ENCODE peak calls at places on chromosomes 6 and 20, in six cellular contexts. C, K, Y, B, S and W are unnamed samples.

GRCh38 chr20:37823276-37823980 is 79.5 kb upstream of the VSTM2L start:
- DNase-seq in S (no peak), C (no peak), B (no peak), Y (no peak), K (no peak), W (no peak)

GRCh38 chr20:14334306-14334930 is 3.0 kb downstream of the FLRT3 start:
- DNase-seq in S (no peak), K (no peak), Y (peak), B (no peak), C (no peak), W (no peak)

GRCh38 chr6:157830354-157831017 is 7.4 kb downstream of the SNX9 start:
- DNase-seq in K (no peak), S (no peak), B (no peak), C (no peak), Y (no peak), W (no peak)

GRCh38 chr6:105112577-105112976 is 67.2 kb downstream of the POPDC3 start:
- DNase-seq in B (no peak), Y (no peak), K (no peak), C (no peak), S (no peak), W (no peak)

GRCh38 chr6:108587258-108588059 is 26.7 kb downstream of the FOXO3 start:
- DNase-seq in C (no peak), B (no peak), K (no peak), Y (no peak), S (no peak), W (no peak)

GRCh38 chr6:26159417-26160273 is 72.4 kb downstream of the HFE start:
- DNase-seq in Y (no peak), K (no peak), B (no peak), S (no peak), C (no peak), W (no peak)

GRCh38 chr6:108927927-108928326 is 79.7 kb downstream of the ARMC2 start:
- DNase-seq in S (no peak), B (no peak), K (no peak), Y (no peak), C (no peak), W (no peak)

GRCh38 chr20:39954585-39954984 is 734.5 kb downstream of the MAFB start:
- DNase-seq in B (no peak), S (no peak), K (no peak), Y (no peak), C (no peak), W (no peak)

GRCh38 chr20:22794200-22794599 is 209.8 kb upstream of the FOXA2 start:
- DNase-seq in K (no peak), B (no peak), C (no peak), Y (no peak), S (no peak), W (no peak)

GRCh38 chr20:63950701-63951397 is 5.4 kb downstream of the UCKL1 start:
- DNase-seq in B (no peak), K (no peak), S (no peak), C (no peak), Y (no peak), W (no peak)